ENCODE peak calls at places on chromosomes 4 and X, in nine cellular contexts. X is coronary artery, S is fibroblast of villous mesenchyme, D is ascending aorta, Q is endothelial cell of umbilical vein, W is prostate gland, Z is AG09309, O is left ventricle myocardium inferior, P is cardiac muscle cell. K is an unnamed sample.

GRCh38 chr4:148058160-148058859 is 326.4 kb downstream of the ARHGAP10 start:
- DNase-seq in X (no peak), S (no peak), D (no peak), Q (no peak), W (no peak), Z (no peak), O (no peak), P (no peak), K (no peak)

GRCh38 chr4:54971474-54971950 is 153.9 kb downstream of the KDR start:
- DNase-seq in X (no peak), S (peak; percentile 59), D (no peak), Q (peak; percentile 77), W (no peak), Z (peak; percentile 10), O (no peak), P (peak; percentile 74), K (no peak)

GRCh38 chrX:13432376-13432775 is 112.5 kb upstream of the ATXN3L start:
- DNase-seq in X (no peak), S (peak; percentile 95), D (peak; percentile 70), Q (peak; percentile 83), W (peak; percentile 4), Z (peak; percentile 96), O (no peak), P (peak; percentile 92), K (no peak)

GRCh38 chr4:70183168-70183939 is 12.2 kb upstream of the ODAM start:
- DNase-seq in X (no peak), S (peak; percentile 29), D (no peak), Q (peak; percentile 53), W (no peak), Z (no peak), O (no peak), P (peak; percentile 84), K (no peak)

GRCh38 chr4:168656055-168656660 is 159.3 kb downstream of the PALLD start:
- DNase-seq in X (no peak), S (peak; percentile 87), D (no peak), Q (no peak), W (no peak), Z (peak; percentile 86), O (no peak), P (peak; percentile 89), K (no peak)

GRCh38 chr4:156628858-156629257 is 342.7 kb downstream of the PDGFC start:
- DNase-seq in X (no peak), S (no peak), D (no peak), Q (no peak), W (no peak), Z (no peak), O (no peak), P (no peak), K (no peak)

GRCh38 chr4:160947653-160948052 is 1216.1 kb downstream of the FSTL5 start:
- DNase-seq in X (no peak), S (no peak), D (no peak), Q (no peak), W (no peak), Z (no peak), O (no peak), P (no peak), K (no peak)

GRCh38 chr4:86031927-86032326 is 327.9 kb downstream of the MAPK10 start:
- DNase-seq in X (no peak), S (no peak), D (no peak), Q (no peak), W (no peak), Z (no peak), O (no peak), P (peak; percentile 37), K (no peak)

GRCh38 chr4:154082760-154083530 is 294.1 kb upstream of the SFRP2 start:
- DNase-seq in X (no peak), S (peak; percentile 35), D (no peak), Q (no peak), W (no peak), Z (no peak), O (no peak), P (no peak), K (no peak)

GRCh38 chrX:11257711-11258110 is 35.5 kb upstream of the AMELX start:
- DNase-seq in X (no peak), S (no peak), D (no peak), Q (no peak), W (no peak), Z (no peak), O (no peak), P (no peak), K (no peak)

GRCh38 chr4:80133240-80133783 is 60.3 kb upstream of the ANTXR2 start:
- DNase-seq in X (no peak), S (no peak), D (no peak), Q (no peak), W (no peak), Z (no peak), O (no peak), P (no peak), K (no peak)

GRCh38 chr4:80127870-80128419 is 54.9 kb upstream of the ANTXR2 start:
- DNase-seq in X (no peak), S (no peak), D (no peak), Q (no peak), W (no peak), Z (no peak), O (no peak), P (no peak), K (no peak)

GRCh38 chr4:80128941-80129340 is 55.9 kb upstream of the ANTXR2 start:
- DNase-seq in X (no peak), S (no peak), D (no peak), Q (peak; percentile 22), W (no peak), Z (no peak), O (no peak), P (no peak), K (no peak)

GRCh38 chr4:80126435-80126834 is 53.4 kb upstream of the ANTXR2 start:
- DNase-seq in X (no peak), S (no peak), D (no peak), Q (peak; percentile 40), W (no peak), Z (no peak), O (no peak), P (no peak), K (no peak)

DNA sequence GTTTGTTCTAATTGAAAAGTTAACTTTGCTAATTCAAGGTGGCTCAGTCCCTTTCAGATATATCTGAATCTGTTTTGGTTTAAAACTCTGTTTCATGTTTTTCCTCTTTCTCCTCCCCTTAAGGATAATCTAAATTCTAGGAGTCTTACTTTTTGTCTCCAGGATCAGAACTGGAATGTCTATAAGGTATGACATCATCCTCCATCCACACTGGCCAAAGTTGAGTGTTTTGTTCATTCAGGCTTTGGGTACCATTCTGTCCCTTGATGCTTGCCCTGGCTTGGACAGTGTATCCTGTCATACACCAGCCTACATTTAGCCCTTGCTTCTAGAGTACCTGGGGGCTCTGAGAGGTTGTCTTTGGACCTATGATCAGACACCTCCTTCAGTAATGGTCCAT is 56.8 kb upstream of the ANTXR2 start:
- DNase-seq in X (no peak), S (no peak), D (no peak), Q (no peak), W (no peak), Z (no peak), O (no peak), P (no peak), K (no peak)
- TF ChIP-seq CTCF in X (no peak), S (no peak), D (no peak), Q (no peak), W (no peak), Z (no peak), O (no peak), P (no peak), K (no peak)

DNA sequence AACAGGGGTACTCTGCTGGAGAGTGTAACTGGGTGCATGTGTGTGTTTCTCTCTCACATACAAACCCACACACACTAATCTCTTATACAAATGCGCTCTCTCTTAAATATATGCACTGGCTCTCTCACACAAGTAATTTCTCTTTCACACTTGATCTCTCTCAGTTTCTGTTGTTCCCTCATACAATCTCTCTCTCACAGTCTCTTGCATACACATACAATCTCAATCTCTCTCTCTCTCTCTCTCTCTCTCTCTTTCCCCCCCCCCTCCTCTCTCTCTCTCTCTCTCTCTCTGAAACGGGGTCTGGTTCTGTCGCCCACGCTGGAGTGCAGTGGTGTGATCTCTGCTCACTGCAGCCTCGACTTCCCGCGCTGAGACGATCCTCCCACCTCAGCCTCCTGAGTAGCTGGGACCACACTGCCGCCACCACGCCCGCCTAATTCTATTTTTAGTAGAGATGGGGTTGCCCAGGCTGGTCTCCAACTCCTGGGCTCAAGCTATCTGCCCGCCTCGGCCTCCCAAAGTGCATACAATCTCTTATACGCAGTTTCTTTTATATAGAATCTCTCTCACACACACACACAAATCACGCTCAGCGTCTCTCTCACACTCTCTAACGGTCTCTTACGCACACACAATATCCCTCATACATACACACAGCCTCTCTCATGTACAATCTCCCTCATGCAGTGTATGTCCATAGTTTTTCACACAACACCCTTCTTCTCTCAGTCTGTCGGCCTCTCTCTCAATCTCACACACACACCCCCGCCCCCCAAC is 518 bp upstream of the FAM241A start:
- DNase-seq in X (peak; percentile 74), S (no peak), D (peak; percentile 63), Q (no peak), W (peak; percentile 4), Z (no peak), O (peak; percentile 17), P (no peak), K (no peak)
- H3K4me3 ChIP-seq in X (peak overlapping the region; percentile 96), S (peak overlapping the region; percentile 40), D (peak overlapping the region; percentile 96), Q (no peak overlapping the region), W (peak overlapping the region; percentile 79), Z (no peak overlapping the region), O (peak overlapping the region; percentile 79), P (peak overlapping the region; percentile 59), K (peak overlapping the region; percentile 94)

DNA sequence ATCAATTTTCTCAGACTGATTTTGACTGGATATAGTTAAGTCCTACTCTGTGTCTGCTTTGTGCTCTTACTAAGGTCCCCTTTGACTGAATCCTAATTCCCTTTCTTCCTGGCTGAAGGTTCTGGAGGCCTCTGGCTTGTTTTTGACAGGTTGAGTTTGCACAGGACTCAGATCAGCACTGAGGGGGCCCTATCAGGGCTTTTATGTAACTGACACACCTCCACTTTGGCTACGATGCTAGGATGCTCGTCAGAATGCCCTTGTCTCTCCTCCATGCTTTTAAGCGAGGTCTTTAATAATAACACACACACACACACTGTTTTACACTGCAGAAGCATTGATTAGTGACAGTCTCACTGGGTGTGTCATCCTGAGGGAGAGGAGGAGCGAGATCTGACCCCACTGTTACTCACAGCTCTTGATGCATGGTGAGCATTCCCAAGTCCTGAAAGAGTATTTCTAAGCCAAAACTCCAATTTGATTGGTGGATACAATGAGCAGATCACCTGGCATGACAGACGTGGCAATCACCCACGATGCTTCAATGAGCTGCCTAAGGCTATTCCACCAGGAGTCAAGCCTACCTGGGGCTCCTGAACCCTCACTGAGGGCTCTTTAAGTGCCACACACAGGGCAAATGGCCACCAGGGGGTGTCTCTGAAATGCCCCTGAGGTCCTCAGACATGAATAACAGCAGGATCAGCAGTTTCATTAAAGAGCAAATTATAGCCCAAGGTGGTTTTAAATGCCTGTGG is 130.4 kb upstream of the CPEB2 start:
- DNase-seq in X (no peak), S (no peak), D (no peak), Q (peak; percentile 6), W (no peak), Z (no peak), O (no peak), P (no peak), K (no peak)
- TF ChIP-seq CTCF in X (no peak), S (peak; percentile 24), D (no peak), Q (peak; percentile 18), W (no peak), Z (no peak), O (peak; percentile 33), P (peak; percentile 23), K (no peak)

DNA sequence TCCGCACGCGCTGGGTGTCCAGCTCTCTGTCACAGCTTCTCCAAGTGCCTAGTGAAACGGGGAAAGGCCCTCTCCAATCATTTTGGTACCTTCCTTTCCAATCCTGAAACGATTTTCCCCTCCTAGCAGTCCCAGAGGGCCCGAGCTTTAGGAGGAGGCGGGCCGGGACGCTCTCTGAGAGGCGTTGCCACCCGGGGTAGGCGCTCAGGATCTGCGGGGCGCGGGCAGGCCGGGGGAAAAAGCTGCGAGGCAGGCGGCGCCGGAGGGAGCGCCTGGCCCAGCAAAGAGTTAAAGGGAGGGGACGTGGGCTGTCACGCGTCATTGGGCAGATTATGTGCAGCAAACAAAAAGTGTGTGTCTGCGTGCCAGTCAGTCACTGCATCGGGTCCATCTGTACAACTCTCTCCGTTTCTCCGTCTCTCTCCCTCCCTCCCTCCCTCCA is at the start of gene PRDM8:
- DNase-seq in X (no peak), S (no peak), D (no peak), Q (no peak), W (peak; percentile 66), Z (no peak), O (no peak), P (no peak), K (no peak)
- H3K4me3 ChIP-seq in X (peak within 1 kb of the TSS; percentile 66), S (peak within 1 kb of the TSS; percentile 14), D (peak within 1 kb of the TSS; percentile 42), Q (no peak within 1 kb of the TSS), W (peak within 1 kb of the TSS; percentile 41), Z (peak within 1 kb of the TSS; percentile 53), O (peak within 1 kb of the TSS; percentile 59), P (peak within 1 kb of the TSS; percentile 22), K (peak within 1 kb of the TSS; percentile 41)